ENCODE peak calls at places on chromosome 6, in four cellular contexts. M, E, S and X are unnamed samples.

GRCh38 chr6:104705095-104705707 is 154.5 kb downstream of the HACE1 start:
- DNase-seq in M (no peak), E (no peak), S (peak), X (no peak)

GRCh38 chr6:156060013-156060412 is 604.4 kb upstream of the NOX3 start:
- DNase-seq in M (no peak), E (no peak), S (no peak), X (no peak)

GRCh38 chr6:96391776-96392175 is 129.8 kb upstream of the UFL1 start:
- DNase-seq in M (no peak), E (no peak), S (peak), X (no peak)

GRCh38 chr6:104855507-104855906 is 4.2 kb downstream of the HACE1 start:
- DNase-seq in M (no peak), E (no peak), S (peak), X (no peak)

GRCh38 chr6:149081281-149081680 is 236.2 kb upstream of the TAB2 start:
- DNase-seq in M (no peak), E (no peak), S (no peak), X (no peak)

GRCh38 chr6:36128793-36129192 is 1.5 kb upstream of the MAPK13 start:
- DNase-seq in M (no peak), E (no peak), S (no peak), X (no peak)

GRCh38 chr6:119637768-119638167 is 288.2 kb upstream of the MAN1A1 start:
- DNase-seq in M (no peak), E (no peak), S (no peak), X (no peak)

GRCh38 chr6:71082033-71082620 is 125.3 kb upstream of the B3GAT2 start:
- DNase-seq in M (no peak), E (no peak), S (peak), X (no peak)

GRCh38 chr6:65059568-65059967 is 647.5 kb downstream of the EYS start:
- DNase-seq in M (no peak), E (no peak), S (no peak), X (no peak)

GRCh38 chr6:118980063-118980462 is 45.1 kb upstream of the MCM9 start:
- DNase-seq in M (peak), E (peak), S (peak), X (no peak)

GRCh38 chr6:75526502-75527127 is 33.0 kb upstream of the FILIP1 start:
- DNase-seq in M (peak), E (no peak), S (peak), X (no peak)

GRCh38 chr6:7051780-7052440 is 55.9 kb upstream of the RREB1 start:
- DNase-seq in M (no peak), E (peak), S (peak), X (no peak)

GRCh38 chr6:71349395-71349794 is 60.8 kb downstream of the OGFRL1 start:
- DNase-seq in M (peak), E (no peak), S (peak), X (no peak)

GRCh38 chr6:162644153-162644552 is 83.4 kb downstream of the PRKN start:
- DNase-seq in M (no peak), E (no peak), S (no peak), X (no peak)

GRCh38 chr6:9789201-9789600 is 625.7 kb downstream of the TFAP2A start:
- DNase-seq in M (no peak), E (no peak), S (no peak), X (no peak)

GRCh38 chr6:36666726-36667591 is 11.6 kb upstream of the CDKN1A start:
- DNase-seq in M (peak), E (peak), S (peak), X (peak)

GRCh38 chr6:4732691-4733315 is 43.4 kb upstream of the CDYL start:
- DNase-seq in M (peak), E (no peak), S (peak), X (peak)

GRCh38 chr6:15715060-15715459 is 52.2 kb upstream of the DTNBP1 start:
- DNase-seq in M (no peak), E (no peak), S (no peak), X (no peak)

GRCh38 chr6:35084041-35084491 is 57.1 kb downstream of the TCP11 start:
- DNase-seq in M (no peak), E (peak), S (no peak), X (no peak)

GRCh38 chr6:8436956-8437355 is 1.6 kb upstream of the SLC35B3 start:
- DNase-seq in M (no peak), E (no peak), S (no peak), X (no peak)

GRCh38 chr6:48560408-48560807 is 449.4 kb upstream of the PTCHD4 start:
- DNase-seq in M (no peak), E (no peak), S (peak), X (no peak)

GRCh38 chr6:152922706-152923105 is 60.1 kb downstream of the FBXO5 start:
- DNase-seq in M (no peak), E (no peak), S (no peak), X (no peak)

GRCh38 chr6:46584586-46584985 is 68.0 kb downstream of the CYP39A1 start:
- DNase-seq in M (no peak), E (no peak), S (no peak), X (no peak)

GRCh38 chr6:13065596-13065995 is 262.7 kb downstream of the TBC1D7 start:
- DNase-seq in M (no peak), E (no peak), S (no peak), X (no peak)

GRCh38 chr6:113697642-113698410 is 159.3 kb upstream of the MARCKS start:
- DNase-seq in M (no peak), E (no peak), S (no peak), X (no peak)

GRCh38 chr6:32176476-32177181 is 745 bp upstream of the AGPAT1 start:
- DNase-seq in M (peak), E (no peak), S (no peak), X (no peak)

GRCh38 chr6:95071464-95071863 is 505.9 kb upstream of the MANEA start:
- DNase-seq in M (no peak), E (no peak), S (no peak), X (no peak)

GRCh38 chr6:37168163-37168758 is 1.7 kb upstream of the PIM1 start:
- DNase-seq in M (no peak), E (no peak), S (no peak), X (no peak)

GRCh38 chr6:53065266-53066058 is at the start of gene FBXO9:
- DNase-seq in M (peak), E (peak), S (peak), X (no peak)

GRCh38 chr6:53168516-53169257 is 20.0 kb upstream of the GCM1 start:
- DNase-seq in M (no peak), E (no peak), S (no peak), X (no peak)

GRCh38 chr6:150667977-150668716 is 68.5 kb downstream of the PLEKHG1 start:
- DNase-seq in M (peak), E (peak), S (peak), X (peak)

GRCh38 chr6:103193413-103193812 is 1666.3 kb downstream of the HACE1 start:
- DNase-seq in M (no peak), E (no peak), S (no peak), X (no peak)

GRCh38 chr6:31575335-31575901 is at the start of gene TNF:
- DNase-seq in M (no peak), E (peak), S (peak), X (peak)

GRCh38 chr6:170224694-170225660 is 65.9 kb downstream of the DLL1 start:
- DNase-seq in M (no peak), E (peak), S (no peak), X (no peak)

GRCh38 chr6:145367149-145367548 is 368.2 kb downstream of the EPM2A start:
- DNase-seq in M (no peak), E (no peak), S (no peak), X (no peak)

GRCh38 chr6:169868458-169868857 is 117.0 kb downstream of the ERMARD start:
- DNase-seq in M (no peak), E (peak), S (no peak), X (no peak)

GRCh38 chr6:22789315-22789714 is 219.9 kb downstream of the HDGFL1 start:
- DNase-seq in M (no peak), E (no peak), S (no peak), X (no peak)

GRCh38 chr6:111080713-111081112 is 6.6 kb upstream of the SLC16A10 start:
- DNase-seq in M (no peak), E (no peak), S (no peak), X (no peak)

DNA sequence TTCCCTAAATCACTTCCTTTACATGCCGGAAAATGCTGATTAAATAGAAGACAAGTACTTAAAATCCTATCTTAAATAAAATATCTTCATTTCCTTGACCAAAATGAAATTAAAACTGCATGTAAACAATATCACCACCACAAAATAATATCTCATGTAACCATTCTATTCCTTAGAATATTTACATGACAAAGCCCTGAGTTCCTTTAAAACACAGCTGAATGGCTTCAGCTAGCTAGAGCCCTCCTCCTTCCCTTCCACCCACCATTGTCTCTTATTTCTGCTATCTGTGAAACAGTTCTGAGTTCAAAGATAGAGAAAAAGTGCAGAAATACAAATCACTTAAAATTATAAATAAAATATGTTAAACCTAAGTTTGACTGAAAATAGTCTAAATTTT is 103.1 kb downstream of the HIVEP2 start:
- DNase-seq in M (no peak), E (no peak), S (no peak), X (no peak)
- H3K4me3 ChIP-seq in M (no peak), E (peak), S (no peak), X (no peak)

GRCh38 chr6:81750201-81750600 is 2.3 kb downstream of the TENT5A start:
- DNase-seq in M (no peak), E (no peak), S (no peak), X (no peak)

GRCh38 chr6:81752084-81752968 is at the start of gene TENT5A:
- DNase-seq in M (peak), E (peak), S (peak), X (peak)

GRCh38 chr6:81751388-81752083 is 945 bp downstream of the TENT5A start:
- DNase-seq in M (peak), E (peak), S (peak), X (peak)

GRCh38 chr6:81749704-81750103 is 2.8 kb downstream of the TENT5A start:
- DNase-seq in M (no peak), E (no peak), S (no peak), X (no peak)

GRCh38 chr6:81750660-81751387 is 1.7 kb downstream of the TENT5A start:
- DNase-seq in M (no peak), E (no peak), S (no peak), X (no peak)
- H3K27ac ChIP-seq in M (no peak), E (peak), S (peak), X (peak)

GRCh38 chr6:127496471-127496870 is 22.7 kb downstream of the MTCL3 start:
- DNase-seq in M (no peak), E (no peak), S (no peak), X (no peak)
- TF ChIP-seq CTCF in M (no peak), E (no peak), S (no peak), X (no peak)

DNA sequence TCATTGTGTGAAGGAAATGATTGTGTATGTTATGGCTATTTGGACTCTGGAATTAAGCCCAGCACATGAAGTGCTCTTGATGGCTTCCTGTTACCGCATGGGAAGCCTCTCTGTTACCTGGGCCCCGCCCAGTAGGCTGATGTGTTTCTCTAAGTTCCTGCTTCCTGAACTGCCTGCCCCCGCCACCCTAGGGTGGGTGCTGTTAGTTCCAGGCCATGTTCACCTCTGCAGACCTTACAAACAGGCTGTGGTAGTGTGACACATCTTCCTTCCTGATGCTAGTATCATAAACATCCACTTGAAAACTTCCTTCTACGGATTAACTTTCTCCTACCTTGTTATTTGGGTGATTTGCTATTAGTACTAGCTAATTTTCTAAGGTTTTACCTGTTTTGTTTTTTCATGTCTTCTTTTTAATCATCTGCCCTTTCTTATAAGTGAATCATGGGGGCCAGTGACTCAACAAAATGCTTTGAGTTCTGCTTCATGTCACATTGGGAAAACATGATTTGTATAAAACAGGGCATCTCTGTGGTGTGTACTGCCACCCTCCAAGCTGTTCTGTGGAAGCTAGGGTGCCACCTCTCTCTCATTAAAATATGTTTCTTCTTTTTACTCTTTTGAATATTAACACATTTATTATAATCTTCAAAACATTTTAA is 40.6 kb downstream of the SH3BGRL2 start:
- DNase-seq in M (peak), E (peak), S (no peak), X (no peak)
- H3K4me3 ChIP-seq in M (no peak), E (no peak), S (no peak), X (no peak)